ENCODE peak calls at places on chromosome 4, in seven cellular contexts. One of them, this sample, is unnamed.

GRCh38 chr4:66433706-66434105 is 763.4 kb upstream of the EPHA5 start:
- DNase-seq in transverse colon: no peak
- DNase-seq in thoracic aorta: no peak
- DNase-seq in heart right ventricle: no peak
- DNase-seq in mesenchymal stem cell: no peak
- DNase-seq in lower lobe of right lung: no peak
- DNase-seq in K562: no peak
- DNase-seq in this sample: no peak

GRCh38 chr4:43089730-43090129 is 197.2 kb downstream of the GRXCR1 start:
- DNase-seq in lower lobe of right lung: no peak
- DNase-seq in thoracic aorta: no peak
- DNase-seq in heart right ventricle: no peak
- DNase-seq in K562: no peak
- DNase-seq in mesenchymal stem cell: no peak
- DNase-seq in transverse colon: no peak
- DNase-seq in this sample: peak; percentile 85

GRCh38 chr4:116323606-116324005 is 761.8 kb downstream of the TRAM1L1 start:
- DNase-seq in thoracic aorta: no peak
- DNase-seq in lower lobe of right lung: no peak
- DNase-seq in K562: no peak
- DNase-seq in transverse colon: no peak
- DNase-seq in mesenchymal stem cell: no peak
- DNase-seq in heart right ventricle: no peak
- DNase-seq in this sample: no peak

GRCh38 chr4:98481167-98481566 is 177.2 kb downstream of the TSPAN5 start:
- DNase-seq in K562: no peak
- DNase-seq in transverse colon: no peak
- DNase-seq in heart right ventricle: no peak
- DNase-seq in lower lobe of right lung: no peak
- DNase-seq in thoracic aorta: no peak
- DNase-seq in mesenchymal stem cell: no peak
- DNase-seq in this sample: no peak

GRCh38 chr4:115841873-115842272 is 728.5 kb upstream of the NDST4 start:
- DNase-seq in transverse colon: no peak
- DNase-seq in lower lobe of right lung: no peak
- DNase-seq in heart right ventricle: no peak
- DNase-seq in mesenchymal stem cell: no peak
- DNase-seq in thoracic aorta: no peak
- DNase-seq in K562: no peak
- DNase-seq in this sample: no peak

GRCh38 chr4:123649644-123650356 is 253.2 kb downstream of the SPRY1 start:
- DNase-seq in transverse colon: peak; percentile 38
- DNase-seq in thoracic aorta: no peak
- DNase-seq in K562: no peak
- DNase-seq in mesenchymal stem cell: peak; percentile 96
- DNase-seq in lower lobe of right lung: no peak
- DNase-seq in heart right ventricle: peak; percentile 42
- DNase-seq in this sample: no peak

GRCh38 chr4:54971474-54971950 is 153.9 kb downstream of the KDR start:
- DNase-seq in K562: peak; percentile 49
- DNase-seq in lower lobe of right lung: no peak
- DNase-seq in transverse colon: no peak
- DNase-seq in heart right ventricle: no peak
- DNase-seq in mesenchymal stem cell: peak; percentile 67
- DNase-seq in thoracic aorta: no peak
- DNase-seq in this sample: no peak

GRCh38 chr4:95462946-95463345 is 85.8 kb downstream of the UNC5C start:
- DNase-seq in lower lobe of right lung: no peak
- DNase-seq in thoracic aorta: no peak
- DNase-seq in transverse colon: no peak
- DNase-seq in K562: no peak
- DNase-seq in mesenchymal stem cell: no peak
- DNase-seq in heart right ventricle: no peak
- DNase-seq in this sample: no peak

GRCh38 chr4:101669138-101669831 is 121.2 kb upstream of the BANK1 start:
- DNase-seq in mesenchymal stem cell: no peak
- DNase-seq in lower lobe of right lung: no peak
- DNase-seq in K562: no peak
- DNase-seq in thoracic aorta: no peak
- DNase-seq in transverse colon: no peak
- DNase-seq in heart right ventricle: no peak
- DNase-seq in this sample: no peak

GRCh38 chr4:139958738-139959096 is 195.3 kb downstream of the MAML3 start:
- DNase-seq in transverse colon: no peak
- DNase-seq in thoracic aorta: no peak
- DNase-seq in K562: no peak
- DNase-seq in mesenchymal stem cell: no peak
- DNase-seq in heart right ventricle: peak; percentile 33
- DNase-seq in lower lobe of right lung: no peak
- DNase-seq in this sample: no peak

GRCh38 chr4:106541253-106541652 is 172.7 kb upstream of the GIMD1 start:
- DNase-seq in heart right ventricle: no peak
- DNase-seq in mesenchymal stem cell: peak; percentile 52
- DNase-seq in thoracic aorta: no peak
- DNase-seq in lower lobe of right lung: no peak
- DNase-seq in transverse colon: no peak
- DNase-seq in K562: no peak
- DNase-seq in this sample: no peak

GRCh38 chr4:1962980-1963379 is 45.8 kb downstream of the NELFA start:
- DNase-seq in K562: peak; percentile 36
- DNase-seq in lower lobe of right lung: no peak
- DNase-seq in transverse colon: no peak
- DNase-seq in thoracic aorta: no peak
- DNase-seq in mesenchymal stem cell: no peak
- DNase-seq in heart right ventricle: no peak
- DNase-seq in this sample: no peak

GRCh38 chr4:1967512-1968149 is 41.1 kb downstream of the NELFA start:
- DNase-seq in thoracic aorta: no peak
- DNase-seq in K562: no peak
- DNase-seq in heart right ventricle: no peak
- DNase-seq in lower lobe of right lung: no peak
- DNase-seq in transverse colon: no peak
- DNase-seq in mesenchymal stem cell: peak; percentile 5
- DNase-seq in this sample: no peak

GRCh38 chr4:1964443-1964842 is 44.3 kb downstream of the NELFA start:
- DNase-seq in thoracic aorta: no peak
- DNase-seq in transverse colon: no peak
- DNase-seq in heart right ventricle: no peak
- DNase-seq in K562: peak; percentile 74
- DNase-seq in mesenchymal stem cell: no peak
- DNase-seq in lower lobe of right lung: peak; percentile 41
- DNase-seq in this sample: no peak

GRCh38 chr4:1961563-1961962 is 47.2 kb downstream of the NELFA start:
- DNase-seq in lower lobe of right lung: no peak
- DNase-seq in mesenchymal stem cell: no peak
- DNase-seq in heart right ventricle: no peak
- DNase-seq in thoracic aorta: no peak
- DNase-seq in transverse colon: no peak
- DNase-seq in K562: no peak
- DNase-seq in this sample: no peak

GRCh38 chr4:1964971-1965370 is 43.8 kb downstream of the NELFA start:
- DNase-seq in lower lobe of right lung: no peak
- DNase-seq in mesenchymal stem cell: no peak
- DNase-seq in K562: no peak
- DNase-seq in thoracic aorta: no peak
- DNase-seq in transverse colon: no peak
- DNase-seq in heart right ventricle: no peak
- DNase-seq in this sample: no peak
- H3K36me3 ChIP-seq in lower lobe of right lung: peaks cover 54% of the 10 kb centered on the region
- H3K36me3 ChIP-seq in mesenchymal stem cell: peaks cover 55% of the 10 kb centered on the region
- H3K36me3 ChIP-seq in K562: peaks cover 85% of the 10 kb centered on the region
- H3K36me3 ChIP-seq in thoracic aorta: peaks cover 3% of the 10 kb centered on the region
- H3K36me3 ChIP-seq in transverse colon: peaks cover 17% of the 10 kb centered on the region
- H3K36me3 ChIP-seq in heart right ventricle: peaks cover 52% of the 10 kb centered on the region
- H3K36me3 ChIP-seq in this sample: peaks cover 29% of the 10 kb centered on the region

DNA sequence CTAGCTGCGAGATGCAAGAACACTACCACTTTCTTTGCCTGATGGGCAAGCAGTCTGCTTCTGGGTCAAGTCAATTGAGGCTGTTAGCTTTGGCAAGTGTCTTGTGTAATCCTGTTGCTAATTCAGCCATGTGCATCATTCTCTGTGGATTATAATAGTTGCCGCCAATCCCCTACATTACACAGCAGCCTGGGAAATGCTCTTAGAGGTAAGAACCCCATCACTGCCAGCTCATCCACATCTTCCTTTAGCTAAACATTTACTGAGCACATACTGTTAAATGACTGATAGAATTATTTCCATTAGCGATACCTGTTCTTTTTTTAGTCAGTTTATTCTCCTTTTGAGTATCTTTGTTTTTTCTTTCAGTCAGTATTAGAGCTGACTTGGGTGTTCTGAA is 116.2 kb downstream of the CBR4 start:
- DNase-seq in heart right ventricle: no peak
- DNase-seq in mesenchymal stem cell: no peak
- DNase-seq in K562: no peak
- DNase-seq in thoracic aorta: no peak
- DNase-seq in lower lobe of right lung: no peak
- DNase-seq in transverse colon: no peak
- DNase-seq in this sample: no peak
- H3K36me3 ChIP-seq in heart right ventricle: peaks cover 94% of the 10 kb centered on the region
- H3K36me3 ChIP-seq in mesenchymal stem cell: peaks cover 87% of the 10 kb centered on the region
- H3K36me3 ChIP-seq in K562: no peaks in the 10 kb centered on the region
- H3K36me3 ChIP-seq in thoracic aorta: peaks cover 60% of the 10 kb centered on the region
- H3K36me3 ChIP-seq in lower lobe of right lung: peaks cover 78% of the 10 kb centered on the region
- H3K36me3 ChIP-seq in transverse colon: peaks cover 53% of the 10 kb centered on the region
- H3K36me3 ChIP-seq in this sample: peaks cover 89% of the 10 kb centered on the region

DNA sequence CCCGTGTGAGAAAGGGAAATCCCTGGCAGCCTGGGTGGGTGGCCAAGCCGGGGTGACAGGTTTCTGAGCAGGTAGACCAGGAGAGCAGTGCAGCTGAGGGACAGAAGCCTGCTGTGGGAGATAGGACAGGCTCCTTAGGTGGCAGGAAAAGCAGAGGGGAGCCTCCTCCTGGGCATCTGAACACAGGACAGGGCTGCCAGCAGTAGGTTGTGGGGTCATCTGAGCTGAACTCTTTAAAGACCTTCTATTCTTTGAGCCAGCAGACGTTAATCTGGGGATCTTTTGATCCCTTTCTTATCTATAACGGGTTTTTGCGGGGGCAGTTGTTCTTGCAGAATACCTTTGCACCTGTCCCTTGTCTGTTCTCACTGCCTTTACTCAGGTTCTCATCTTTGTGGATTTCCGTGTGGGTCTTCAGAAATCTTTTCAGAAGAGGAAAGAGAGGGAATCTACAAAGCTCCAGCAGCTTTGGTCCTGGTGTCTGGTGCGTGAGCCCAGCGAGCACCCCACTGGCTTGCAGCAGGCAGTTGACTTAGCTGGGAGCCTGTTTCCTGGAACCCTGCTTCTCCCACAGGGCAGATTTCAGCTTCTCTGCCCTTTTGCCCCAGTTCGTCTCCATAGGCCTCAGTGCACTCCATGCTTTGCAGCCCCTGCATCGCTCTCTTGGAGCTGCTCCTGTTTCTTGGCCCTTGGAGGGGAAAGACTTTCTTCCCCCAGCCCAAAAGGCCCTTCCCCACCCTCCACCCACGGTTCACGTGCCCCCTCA is 35.8 kb upstream of the TADA2B start:
- DNase-seq in lower lobe of right lung: no peak
- DNase-seq in mesenchymal stem cell: no peak
- DNase-seq in thoracic aorta: no peak
- DNase-seq in heart right ventricle: no peak
- DNase-seq in transverse colon: no peak
- DNase-seq in K562: no peak
- DNase-seq in this sample: no peak
- H3K36me3 ChIP-seq in lower lobe of right lung: peaks cover 97% of the 10 kb centered on the region
- H3K36me3 ChIP-seq in mesenchymal stem cell: peaks cover 86% of the 10 kb centered on the region
- H3K36me3 ChIP-seq in thoracic aorta: peaks cover 45% of the 10 kb centered on the region
- H3K36me3 ChIP-seq in heart right ventricle: peaks cover 100% of the 10 kb centered on the region
- H3K36me3 ChIP-seq in transverse colon: peaks cover 36% of the 10 kb centered on the region
- H3K36me3 ChIP-seq in K562: peaks cover 93% of the 10 kb centered on the region
- H3K36me3 ChIP-seq in this sample: peaks cover 29% of the 10 kb centered on the region

DNA sequence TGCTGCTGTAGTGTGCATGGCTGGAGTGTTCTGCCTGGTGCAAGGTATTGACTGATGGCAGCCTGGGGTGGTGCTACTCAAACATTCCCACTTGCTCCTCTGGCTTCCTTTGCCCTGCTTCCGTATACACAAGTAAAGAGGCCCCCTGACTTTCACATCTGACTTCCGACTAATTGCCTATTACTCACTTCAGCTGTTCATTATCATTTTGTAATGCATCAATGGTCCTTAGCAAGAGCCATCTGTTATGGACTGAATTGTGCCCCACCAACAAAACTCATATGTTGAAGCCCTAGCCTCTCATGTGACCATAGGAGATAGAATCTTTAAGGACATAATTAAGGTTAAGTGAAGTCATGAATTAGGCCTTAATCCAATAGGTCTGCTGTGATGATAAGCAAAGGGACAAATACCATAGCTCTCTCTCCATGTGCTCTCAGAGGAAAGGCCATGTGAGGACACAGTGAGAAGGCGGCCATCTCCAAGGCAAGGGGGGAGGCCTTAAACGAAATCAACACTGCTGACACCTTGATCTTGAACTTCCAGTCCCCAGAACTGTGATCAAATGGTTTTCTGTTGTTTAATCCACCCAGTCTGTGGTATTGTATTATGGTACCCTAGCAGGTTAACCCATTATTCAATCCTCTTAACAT is 122.6 kb upstream of the CLNK start:
- DNase-seq in K562: no peak
- DNase-seq in lower lobe of right lung: no peak
- DNase-seq in mesenchymal stem cell: no peak
- DNase-seq in heart right ventricle: no peak
- DNase-seq in thoracic aorta: no peak
- DNase-seq in transverse colon: no peak
- DNase-seq in this sample: no peak
- H3K36me3 ChIP-seq in K562: no peaks in the 10 kb centered on the region
- H3K36me3 ChIP-seq in lower lobe of right lung: no peaks in the 10 kb centered on the region
- H3K36me3 ChIP-seq in mesenchymal stem cell: no peaks in the 10 kb centered on the region
- H3K36me3 ChIP-seq in heart right ventricle: no peaks in the 10 kb centered on the region
- H3K36me3 ChIP-seq in thoracic aorta: no peaks in the 10 kb centered on the region
- H3K36me3 ChIP-seq in transverse colon: no peaks in the 10 kb centered on the region
- H3K36me3 ChIP-seq in this sample: no peaks in the 10 kb centered on the region

GRCh38 chr4:38132843-38133662 is 172.9 kb downstream of the PTTG2 start:
- DNase-seq in K562: no peak
- DNase-seq in lower lobe of right lung: no peak
- DNase-seq in transverse colon: peak; percentile 54
- DNase-seq in heart right ventricle: no peak
- DNase-seq in thoracic aorta: no peak
- DNase-seq in mesenchymal stem cell: peak; percentile 46
- DNase-seq in this sample: no peak
- H3K36me3 ChIP-seq in K562: no peaks in the 10 kb centered on the region
- H3K36me3 ChIP-seq in lower lobe of right lung: peaks cover 43% of the 10 kb centered on the region
- H3K36me3 ChIP-seq in transverse colon: peaks cover 5% of the 10 kb centered on the region
- H3K36me3 ChIP-seq in heart right ventricle: peaks cover 69% of the 10 kb centered on the region
- H3K36me3 ChIP-seq in thoracic aorta: peaks cover 36% of the 10 kb centered on the region
- H3K36me3 ChIP-seq in mesenchymal stem cell: peaks cover 12% of the 10 kb centered on the region
- H3K36me3 ChIP-seq in this sample: peaks cover 49% of the 10 kb centered on the region

DNA sequence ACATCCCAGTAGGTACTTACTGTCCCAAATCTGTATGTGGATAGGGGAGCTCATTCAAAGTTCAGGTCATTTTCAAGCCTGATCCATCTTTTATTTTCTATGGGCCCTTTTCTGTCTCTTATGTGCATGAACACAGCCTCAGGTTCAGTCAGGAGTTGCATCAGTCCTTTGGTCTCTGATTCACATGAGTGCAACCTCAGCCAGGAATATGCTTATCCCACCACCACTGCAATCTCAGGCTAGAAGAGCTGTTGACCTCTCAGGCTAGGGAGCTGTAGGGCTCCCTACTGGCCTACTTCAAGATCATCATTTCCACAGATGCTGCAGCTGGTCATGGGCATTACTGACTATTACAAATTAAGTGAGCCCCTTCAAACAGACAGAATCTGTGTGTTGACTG is 27.2 kb downstream of the AASDH start:
- DNase-seq in heart right ventricle: no peak
- DNase-seq in mesenchymal stem cell: peak; percentile 4
- DNase-seq in transverse colon: no peak
- DNase-seq in K562: no peak
- DNase-seq in thoracic aorta: no peak
- DNase-seq in lower lobe of right lung: no peak
- DNase-seq in this sample: no peak
- H3K36me3 ChIP-seq in heart right ventricle: peaks cover 30% of the 10 kb centered on the region
- H3K36me3 ChIP-seq in mesenchymal stem cell: peaks cover 12% of the 10 kb centered on the region
- H3K36me3 ChIP-seq in transverse colon: peaks cover 1% of the 10 kb centered on the region
- H3K36me3 ChIP-seq in K562: peaks cover 4% of the 10 kb centered on the region
- H3K36me3 ChIP-seq in thoracic aorta: no peaks in the 10 kb centered on the region
- H3K36me3 ChIP-seq in lower lobe of right lung: peaks cover 5% of the 10 kb centered on the region
- H3K36me3 ChIP-seq in this sample: no peaks in the 10 kb centered on the region

This sample was measured in ascending aorta.